ENCODE peak calls at places on chromosomes 11 and 22, in eight cellular contexts. R is activated naive CD4-positive, alpha-beta T cell; H is kidney epithelial cell; K is EL; I is T-cell; B is vagina; W is AML-193; T is CD4-positive, CD25-positive, alpha-beta regulatory T cell. L is an unnamed sample.

GRCh38 chr11:2813141-2813908 is 72.2 kb downstream of the CDKN1C start:
- DNase-seq in R (no peak), H (peak; percentile 16), K (no peak), I (no peak), B (no peak), W (no peak), T (no peak), L (no peak)

GRCh38 chr11:46665356-46665755 is 35.1 kb downstream of the ARHGAP1 start:
- DNase-seq in R (no peak), H (no peak), K (no peak), I (no peak), B (no peak), W (no peak), T (no peak), L (no peak)

GRCh38 chr22:49420651-49421050 is 407.0 kb downstream of the BRD1 start:
- DNase-seq in R (no peak), H (no peak), K (no peak), I (no peak), B (peak; percentile 40), W (no peak), T (no peak), L (no peak)

GRCh38 chr11:113014731-113015455 is 53.7 kb downstream of the NCAM1 start:
- DNase-seq in R (no peak), H (no peak), K (no peak), I (no peak), B (no peak), W (no peak), T (no peak), L (no peak)

GRCh38 chr11:23123766-23124165 is 263.5 kb upstream of the CCDC179 start:
- DNase-seq in R (no peak), H (no peak), K (peak; percentile 61), I (no peak), B (no peak), W (no peak), T (no peak), L (peak; percentile 3)

GRCh38 chr11:72745925-72746550 is 6.2 kb downstream of the ARAP1 start:
- DNase-seq in R (no peak), H (no peak), K (no peak), I (no peak), B (no peak), W (no peak), T (no peak), L (no peak)

GRCh38 chr11:99325807-99326206 is 305.1 kb downstream of the CNTN5 start:
- DNase-seq in R (no peak), H (peak; percentile 7), K (peak; percentile 81), I (no peak), B (no peak), W (peak; percentile 70), T (no peak), L (peak; percentile 96)

GRCh38 chr22:45925811-45926351 is 51.1 kb downstream of the WNT7B start:
- DNase-seq in R (no peak), H (no peak), K (peak; percentile 60), I (no peak), B (no peak), W (no peak), T (no peak), L (no peak)

GRCh38 chr11:43972366-43972765 is 29.9 kb downstream of the C11orf96 start:
- DNase-seq in R (no peak), H (no peak), K (no peak), I (no peak), B (no peak), W (no peak), T (no peak), L (no peak)